ENCODE peak calls at places on chromosomes 16 and 17, in six cellular contexts. One of them, this sample, is unnamed.
A peak's percentile ranks its signal among the peaks of the same experiment; 100 is the strongest.

GRCh38 chr16:52469775-52470174 is 77.2 kb downstream of the TOX3 start:
- DNase-seq in HuH-7: no peak
- DNase-seq in ELR: no peak
- DNase-seq in hippocampal formation: no peak
- DNase-seq in skeletal muscle cell: no peak
- DNase-seq in Ammon's horn: no peak
- DNase-seq in this sample: peak; percentile 63

GRCh38 chr16:58258326-58258725 is 36.5 kb downstream of the PRSS54 start:
- DNase-seq in hippocampal formation: no peak
- DNase-seq in ELR: no peak
- DNase-seq in HuH-7: no peak
- DNase-seq in skeletal muscle cell: no peak
- DNase-seq in Ammon's horn: no peak
- DNase-seq in this sample: no peak

GRCh38 chr16:31134625-31135534 is 647 bp downstream of the PRSS8 start:
- DNase-seq in Ammon's horn: no peak
- DNase-seq in skeletal muscle cell: no peak
- DNase-seq in hippocampal formation: no peak
- DNase-seq in ELR: no peak
- DNase-seq in HuH-7: no peak
- DNase-seq in this sample: peak; percentile 52

GRCh38 chr17:30236807-30237206 is 1.3 kb upstream of the SLC6A4 start:
- DNase-seq in HuH-7: peak; percentile 90
- DNase-seq in Ammon's horn: peak; percentile 15
- DNase-seq in ELR: peak; percentile 62
- DNase-seq in hippocampal formation: no peak
- DNase-seq in skeletal muscle cell: no peak
- DNase-seq in this sample: peak; percentile 19

GRCh38 chr17:35449371-35449931 is 885 bp upstream of the SLFN13 start:
- DNase-seq in Ammon's horn: no peak
- DNase-seq in skeletal muscle cell: no peak
- DNase-seq in hippocampal formation: no peak
- DNase-seq in HuH-7: no peak
- DNase-seq in ELR: peak; percentile 19
- DNase-seq in this sample: no peak

GRCh38 chr17:77480509-77481215 is 339.9 kb downstream of the SEC14L1 start:
- DNase-seq in ELR: no peak
- DNase-seq in HuH-7: no peak
- DNase-seq in Ammon's horn: no peak
- DNase-seq in hippocampal formation: no peak
- DNase-seq in skeletal muscle cell: no peak
- DNase-seq in this sample: no peak

GRCh38 chr17:47205419-47205963 is 3.7 kb upstream of the MYL4 start:
- DNase-seq in ELR: peak; percentile 35
- DNase-seq in HuH-7: no peak
- DNase-seq in hippocampal formation: no peak
- DNase-seq in skeletal muscle cell: peak; percentile 73
- DNase-seq in Ammon's horn: peak; percentile 16
- DNase-seq in this sample: peak; percentile 64

GRCh38 chr17:5706835-5707234 is 122.5 kb upstream of the NLRP1 start:
- DNase-seq in Ammon's horn: peak; percentile 73
- DNase-seq in skeletal muscle cell: peak; percentile 12
- DNase-seq in ELR: peak; percentile 70
- DNase-seq in HuH-7: peak; percentile 46
- DNase-seq in hippocampal formation: peak; percentile 57
- DNase-seq in this sample: peak; percentile 31

GRCh38 chr17:44348234-44348987 is 3.3 kb downstream of the GRN start:
- DNase-seq in HuH-7: no peak
- DNase-seq in ELR: peak; percentile 78
- DNase-seq in hippocampal formation: peak; percentile 10
- DNase-seq in Ammon's horn: peak; percentile 83
- DNase-seq in skeletal muscle cell: no peak
- DNase-seq in this sample: peak; percentile 97

GRCh38 chr17:65633146-65633881 is 71.9 kb upstream of the AXIN2 start:
- DNase-seq in hippocampal formation: no peak
- DNase-seq in ELR: no peak
- DNase-seq in Ammon's horn: no peak
- DNase-seq in HuH-7: no peak
- DNase-seq in skeletal muscle cell: no peak
- DNase-seq in this sample: peak; percentile 46

GRCh38 chr17:7046127-7046724 is 2.3 kb upstream of the SLC16A11 start:
- DNase-seq in skeletal muscle cell: no peak
- DNase-seq in Ammon's horn: no peak
- DNase-seq in HuH-7: peak; percentile 36
- DNase-seq in ELR: peak; percentile 48
- DNase-seq in hippocampal formation: peak; percentile 28
- DNase-seq in this sample: peak; percentile 91

GRCh38 chr17:78637643-78638042 is 60.4 kb upstream of the DNAH17 start:
- DNase-seq in HuH-7: no peak
- DNase-seq in Ammon's horn: no peak
- DNase-seq in ELR: no peak
- DNase-seq in hippocampal formation: no peak
- DNase-seq in skeletal muscle cell: no peak
- DNase-seq in this sample: no peak

GRCh38 chr16:67563708-67564468 is 1.6 kb downstream of the CTCF start:
- DNase-seq in hippocampal formation: no peak
- DNase-seq in Ammon's horn: peak; percentile 9
- DNase-seq in ELR: peak; percentile 68
- DNase-seq in skeletal muscle cell: no peak
- DNase-seq in HuH-7: no peak
- DNase-seq in this sample: peak; percentile 83

GRCh38 chr17:75822119-75822799 is 21.9 kb downstream of the UNC13D start:
- DNase-seq in skeletal muscle cell: no peak
- DNase-seq in Ammon's horn: no peak
- DNase-seq in HuH-7: no peak
- DNase-seq in hippocampal formation: no peak
- DNase-seq in ELR: no peak
- DNase-seq in this sample: no peak

GRCh38 chr17:68290268-68290954 is 516 bp downstream of the SLC16A6 start:
- DNase-seq in Ammon's horn: no peak
- DNase-seq in ELR: peak; percentile 37
- DNase-seq in hippocampal formation: no peak
- DNase-seq in skeletal muscle cell: no peak
- DNase-seq in HuH-7: peak; percentile 66
- DNase-seq in this sample: no peak

GRCh38 chr16:5709889-5710288 is 612.3 kb upstream of the EEF2KMT start:
- DNase-seq in HuH-7: peak; percentile 2
- DNase-seq in hippocampal formation: no peak
- DNase-seq in ELR: no peak
- DNase-seq in Ammon's horn: no peak
- DNase-seq in skeletal muscle cell: no peak
- DNase-seq in this sample: no peak

GRCh38 chr17:62692721-62693431 is 65.4 kb downstream of the MRC2 start:
- DNase-seq in ELR: peak; percentile 66
- DNase-seq in HuH-7: peak; percentile 60
- DNase-seq in skeletal muscle cell: no peak
- DNase-seq in hippocampal formation: no peak
- DNase-seq in Ammon's horn: no peak
- DNase-seq in this sample: no peak

GRCh38 chr16:11170201-11170600 is 85.8 kb downstream of the SOCS1 start:
- DNase-seq in hippocampal formation: no peak
- DNase-seq in ELR: no peak
- DNase-seq in skeletal muscle cell: no peak
- DNase-seq in Ammon's horn: no peak
- DNase-seq in HuH-7: no peak
- DNase-seq in this sample: no peak

GRCh38 chr17:76405967-76406647 is 21.7 kb downstream of the SPHK1 start:
- DNase-seq in skeletal muscle cell: no peak
- DNase-seq in HuH-7: no peak
- DNase-seq in hippocampal formation: no peak
- DNase-seq in ELR: no peak
- DNase-seq in Ammon's horn: no peak
- DNase-seq in this sample: no peak

GRCh38 chr16:57071840-57072541 is 20.4 kb upstream of the CPNE2 start:
- DNase-seq in hippocampal formation: no peak
- DNase-seq in skeletal muscle cell: no peak
- DNase-seq in Ammon's horn: no peak
- DNase-seq in HuH-7: no peak
- DNase-seq in ELR: peak; percentile 79
- DNase-seq in this sample: peak; percentile 77

GRCh38 chr17:80984749-80985148 is 6.9 kb upstream of the CHMP6 start:
- DNase-seq in skeletal muscle cell: peak; percentile 70
- DNase-seq in ELR: peak; percentile 98
- DNase-seq in hippocampal formation: no peak
- DNase-seq in Ammon's horn: peak; percentile 55
- DNase-seq in HuH-7: no peak
- DNase-seq in this sample: peak; percentile 53

GRCh38 chr17:55265434-55266021 is 768 bp downstream of the HLF start:
- DNase-seq in ELR: no peak
- DNase-seq in skeletal muscle cell: no peak
- DNase-seq in hippocampal formation: no peak
- DNase-seq in HuH-7: no peak
- DNase-seq in Ammon's horn: no peak
- DNase-seq in this sample: no peak

GRCh38 chr17:11644265-11645212 is 46.3 kb downstream of the DNAH9 start:
- DNase-seq in hippocampal formation: peak; percentile 84
- DNase-seq in ELR: peak; percentile 68
- DNase-seq in HuH-7: peak; percentile 32
- DNase-seq in Ammon's horn: peak; percentile 94
- DNase-seq in skeletal muscle cell: peak; percentile 4
- DNase-seq in this sample: peak; percentile 54

GRCh38 chr17:3986939-3987335 is 22.7 kb upstream of the ATP2A3 start:
- DNase-seq in ELR: no peak
- DNase-seq in hippocampal formation: no peak
- DNase-seq in skeletal muscle cell: no peak
- DNase-seq in Ammon's horn: no peak
- DNase-seq in HuH-7: no peak
- DNase-seq in this sample: no peak

GRCh38 chr17:50946891-50947843 is 81.0 kb upstream of the TOB1 start:
- DNase-seq in skeletal muscle cell: no peak
- DNase-seq in ELR: peak; percentile 33
- DNase-seq in HuH-7: no peak
- DNase-seq in hippocampal formation: no peak
- DNase-seq in Ammon's horn: no peak
- DNase-seq in this sample: no peak

GRCh38 chr16:6634151-6634550 is 698.5 kb upstream of the RBFOX1 start:
- DNase-seq in hippocampal formation: no peak
- DNase-seq in HuH-7: no peak
- DNase-seq in ELR: no peak
- DNase-seq in skeletal muscle cell: no peak
- DNase-seq in Ammon's horn: no peak
- DNase-seq in this sample: no peak

GRCh38 chr16:4021070-4021779 is 95.0 kb downstream of the ADCY9 start:
- DNase-seq in Ammon's horn: no peak
- DNase-seq in hippocampal formation: no peak
- DNase-seq in HuH-7: no peak
- DNase-seq in skeletal muscle cell: no peak
- DNase-seq in ELR: no peak
- DNase-seq in this sample: peak; percentile 88

GRCh38 chr16:11254913-11255736 is 879 bp downstream of the SOCS1 start:
- DNase-seq in ELR: peak; percentile 63
- DNase-seq in skeletal muscle cell: no peak
- DNase-seq in HuH-7: no peak
- DNase-seq in hippocampal formation: no peak
- DNase-seq in Ammon's horn: peak; percentile 13
- DNase-seq in this sample: peak; percentile 21

GRCh38 chr17:43175213-43176118 is 4.5 kb downstream of the NBR1 start:
- DNase-seq in ELR: peak; percentile 77
- DNase-seq in hippocampal formation: no peak
- DNase-seq in skeletal muscle cell: no peak
- DNase-seq in Ammon's horn: no peak
- DNase-seq in HuH-7: no peak
- DNase-seq in this sample: peak; percentile 1

GRCh38 chr17:28326114-28326513 is 7.1 kb downstream of the TMEM97 start:
- DNase-seq in ELR: no peak
- DNase-seq in HuH-7: no peak
- DNase-seq in skeletal muscle cell: no peak
- DNase-seq in hippocampal formation: no peak
- DNase-seq in Ammon's horn: no peak
- DNase-seq in this sample: peak; percentile 67

This sample was measured in bronchial epithelial cell.